ENCODE peak calls at places on chromosomes 13 and 19, in five cellular contexts. P, T, L, I and U are unnamed samples.

GRCh38 chr19:47002106-47002766 is 17.4 kb upstream of the NPAS1 start:
- DNase-seq in P (no peak), T (no peak), L (no peak), I (no peak), U (no peak)

GRCh38 chr13:95288899-95289500 is 12.3 kb downstream of the ABCC4 start:
- DNase-seq in P (no peak), T (no peak), L (peak; percentile 21), I (no peak), U (no peak)

GRCh38 chr19:16143399-16144215 is at the start of gene HSH2D:
- DNase-seq in P (no peak), T (no peak), L (peak; percentile 93), I (no peak), U (peak; percentile 78)

GRCh38 chr13:31046711-31047279 is 114.3 kb downstream of the TEX26 start:
- DNase-seq in P (peak; percentile 67), T (peak; percentile 68), L (no peak), I (peak; percentile 68), U (no peak)

GRCh38 chr19:16328824-16329482 is 4.3 kb downstream of the KLF2 start:
- DNase-seq in P (peak; percentile 77), T (no peak), L (peak; percentile 45), I (peak; percentile 49), U (no peak)

GRCh38 chr13:97834255-97834654 is 119.2 kb upstream of the IPO5 start:
- DNase-seq in P (no peak), T (no peak), L (no peak), I (no peak), U (no peak)

GRCh38 chr13:38866649-38867048 is 124.0 kb downstream of the STOML3 start:
- DNase-seq in P (no peak), T (peak; percentile 5), L (peak; percentile 11), I (no peak), U (peak; percentile 10)

GRCh38 chr19:18831524-18832330 is at the start of gene UPF1:
- DNase-seq in P (peak; percentile 93), T (peak; percentile 94), L (peak; percentile 94), I (peak; percentile 88), U (peak; percentile 61)

GRCh38 chr13:106859505-106859904 is 291.6 kb upstream of the ARGLU1 start:
- DNase-seq in P (no peak), T (no peak), L (no peak), I (no peak), U (peak; percentile 26)

GRCh38 chr19:3250675-3251074 is 26.2 kb downstream of the CELF5 start:
- DNase-seq in P (peak; percentile 17), T (peak; percentile 25), L (peak; percentile 37), I (no peak), U (no peak)

GRCh38 chr13:41546372-41547252 is 89.3 kb downstream of the RGCC start:
- DNase-seq in P (no peak), T (peak; percentile 36), L (peak; percentile 50), I (peak; percentile 89), U (no peak)

GRCh38 chr13:60397693-60398437 is 845 bp downstream of the TDRD3 start:
- DNase-seq in P (peak; percentile 78), T (peak; percentile 78), L (peak; percentile 84), I (peak; percentile 67), U (no peak)

GRCh38 chr13:60396783-60397692 is at the start of gene TDRD3:
- DNase-seq in P (peak; percentile 89), T (peak; percentile 89), L (peak; percentile 93), I (peak; percentile 82), U (peak; percentile 62)

GRCh38 chr13:60398438-60398891 is 1.4 kb downstream of the TDRD3 start:
- DNase-seq in P (no peak), T (no peak), L (peak; percentile 21), I (no peak), U (no peak)

GRCh38 chr13:60396008-60396782 is 825 bp upstream of the TDRD3 start:
- DNase-seq in P (peak; percentile 93), T (peak; percentile 94), L (peak; percentile 98), I (peak; percentile 87), U (peak; percentile 75)

GRCh38 chr13:60398949-60399589 is 2.0 kb downstream of the TDRD3 start:
- DNase-seq in P (peak; percentile 12), T (peak; percentile 17), L (peak; percentile 20), I (peak; percentile 43), U (no peak)
- H3K4me3 ChIP-seq in P (no peak overlapping the region), T (peak overlapping the region; percentile 68), L (peak overlapping the region; percentile 94), I (no peak overlapping the region), U (peak overlapping the region; percentile 71)

DNA sequence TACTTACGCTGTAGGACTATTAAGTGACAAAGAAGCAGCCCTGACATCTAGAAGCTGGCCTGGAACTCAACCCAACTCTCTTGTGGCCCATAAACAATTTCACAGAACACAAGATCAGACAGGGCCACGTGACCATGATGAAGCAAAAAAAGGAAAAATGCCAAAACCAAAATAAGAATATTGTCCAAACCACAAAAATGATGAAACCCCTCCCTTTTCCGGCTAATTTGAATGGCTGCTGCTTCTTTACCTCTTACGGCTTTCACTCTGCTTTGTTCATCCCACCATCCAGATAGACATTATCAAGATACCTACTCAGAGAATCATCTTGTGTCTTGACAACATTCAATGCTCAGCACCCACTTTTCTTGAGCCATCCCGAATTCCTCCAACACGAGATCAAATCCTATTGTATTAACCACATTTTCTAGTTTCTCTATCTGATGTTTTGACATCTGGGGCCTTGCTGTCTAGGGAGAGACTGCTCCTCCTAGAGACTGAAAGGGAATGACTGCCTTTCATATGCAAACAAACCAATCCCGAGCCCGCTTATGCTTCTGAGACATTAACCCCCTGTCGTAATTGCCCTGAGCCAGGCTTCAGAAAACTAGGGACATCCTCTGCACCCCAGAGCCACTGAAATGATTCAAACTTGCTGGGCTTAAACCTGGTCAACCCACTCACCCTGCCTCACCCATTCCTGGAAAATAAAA is 186.3 kb downstream of the TDRD3 start:
- DNase-seq in P (peak; percentile 78), T (peak; percentile 85), L (peak; percentile 93), I (peak; percentile 16), U (no peak)
- TF ChIP-seq CTCF in P (peak; percentile 39), T (peak; percentile 46), L (peak; percentile 23), I (no peak), U (no peak)

GRCh38 chr13:46178143-46178542 is 3.8 kb downstream of the LCP1 start:
- DNase-seq in P (no peak), T (peak; percentile 15), L (peak; percentile 87), I (no peak), U (no peak)

GRCh38 chr13:46179576-46180368 is 2.2 kb downstream of the LCP1 start:
- DNase-seq in P (no peak), T (no peak), L (peak; percentile 94), I (no peak), U (no peak)

GRCh38 chr13:46180393-46180792 is 1.6 kb downstream of the LCP1 start:
- DNase-seq in P (no peak), T (no peak), L (peak; percentile 56), I (no peak), U (no peak)

GRCh38 chr13:46176756-46177155 is 5.2 kb downstream of the LCP1 start:
- DNase-seq in P (no peak), T (no peak), L (peak; percentile 98), I (no peak), U (no peak)

DNA sequence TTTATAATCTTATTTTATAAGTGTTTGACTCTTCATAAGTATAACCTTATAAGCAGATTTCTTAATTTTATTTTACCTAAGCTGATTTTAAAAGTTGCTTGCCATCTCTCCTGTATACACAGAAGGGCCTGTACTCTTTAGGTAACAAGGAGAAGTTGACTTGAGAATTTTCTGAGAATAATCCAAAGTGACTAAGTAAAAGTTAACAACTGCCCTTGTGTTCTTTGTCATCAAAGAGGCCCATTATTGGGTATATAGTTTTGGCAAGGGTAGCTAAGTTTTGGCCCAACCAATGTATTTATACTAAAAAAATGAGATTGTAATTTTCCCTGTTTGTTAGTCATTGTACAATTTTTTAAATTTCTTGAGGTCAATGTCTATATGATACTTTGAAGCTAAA is 3.2 kb downstream of the LCP1 start:
- DNase-seq in P (no peak), T (no peak), L (peak; percentile 33), I (no peak), U (no peak)
- H3K4me3 ChIP-seq in P (no peak overlapping the region), T (no peak overlapping the region), L (peak overlapping the region; percentile 90), I (no peak overlapping the region), U (no peak overlapping the region)

GRCh38 chr13:24489721-24490120 is 22.9 kb downstream of the PARP4 start:
- DNase-seq in P (no peak), T (no peak), L (no peak), I (no peak), U (no peak)
- TF ChIP-seq CTCF in P (no peak), T (no peak), L (no peak), I (no peak), U (no peak)

GRCh38 chr13:85638815-85639393 is 160.3 kb downstream of the SLITRK6 start:
- DNase-seq in P (no peak), T (no peak), L (no peak), I (no peak), U (no peak)
- H3K4me3 ChIP-seq in P (no peak overlapping the region), T (no peak overlapping the region), L (no peak overlapping the region), I (no peak overlapping the region), U (no peak overlapping the region)

GRCh38 chr19:1590641-1591397 is 1.8 kb downstream of the MBD3 start:
- DNase-seq in P (peak; percentile 37), T (peak; percentile 31), L (peak; percentile 58), I (no peak), U (no peak)
- TF ChIP-seq CTCF in P (peak; percentile 58), T (peak; percentile 44), L (peak; percentile 18), I (peak; percentile 37), U (peak; percentile 38)

GRCh38 chr19:12244370-12244769 is 50.3 kb downstream of the ZNF44 start:
- DNase-seq in P (no peak), T (no peak), L (peak; percentile 15), I (no peak), U (no peak)

DNA sequence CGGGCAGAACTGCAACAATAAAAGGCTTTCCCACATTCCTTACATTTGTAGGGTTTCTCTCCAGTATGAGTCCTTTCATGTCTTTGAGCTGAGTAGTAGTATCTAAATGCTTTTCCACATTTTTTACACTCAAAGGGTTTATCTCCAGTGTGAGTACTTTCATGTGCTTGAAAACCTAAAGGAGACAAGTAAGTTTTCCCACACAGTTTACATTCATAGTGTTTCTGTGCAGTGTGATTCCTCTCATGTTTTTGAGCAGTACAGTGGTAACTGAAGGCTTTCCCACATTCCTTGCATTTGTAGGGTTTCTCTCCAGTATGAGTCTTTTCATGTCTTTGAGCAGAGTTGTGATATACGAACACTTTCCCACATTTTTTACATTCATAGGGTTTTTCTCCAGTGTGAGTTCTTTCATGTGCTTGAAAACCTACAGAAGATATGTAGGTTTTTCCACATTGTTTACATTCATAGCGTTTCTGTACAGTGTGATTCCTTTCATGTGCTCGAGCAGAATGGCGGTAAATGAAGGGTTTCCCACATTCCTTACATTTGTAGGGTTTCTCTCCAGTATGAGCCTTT is 47.0 kb downstream of the ZNF44 start:
- DNase-seq in P (no peak), T (no peak), L (no peak), I (no peak), U (no peak)
- H3K4me3 ChIP-seq in P (no peak overlapping the region), T (no peak overlapping the region), L (no peak overlapping the region), I (no peak overlapping the region), U (no peak overlapping the region)

DNA sequence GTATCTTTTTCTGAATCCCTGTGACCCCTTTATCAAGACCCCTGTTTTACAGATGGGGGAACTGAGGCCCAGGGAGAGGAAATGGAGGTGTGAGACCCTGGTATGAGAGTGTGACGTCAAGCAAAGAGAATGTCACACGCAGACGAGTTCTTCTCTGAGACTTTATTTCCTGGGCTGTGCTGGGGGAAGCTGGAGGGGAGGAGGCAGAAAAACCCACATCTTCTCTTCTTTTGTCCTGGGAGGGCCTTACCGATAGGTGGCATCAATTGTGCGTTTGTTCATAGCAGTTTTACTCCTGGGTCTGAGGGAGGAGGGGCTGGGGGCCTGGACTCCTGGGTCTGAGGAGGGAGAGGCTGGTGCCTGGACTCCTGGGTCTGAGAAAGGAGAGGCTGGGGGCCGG is 4.9 kb upstream of the KLK15 start:
- DNase-seq in P (no peak), T (peak; percentile 7), L (peak; percentile 41), I (no peak), U (no peak)
- TF ChIP-seq CTCF in P (no peak), T (peak; percentile 20), L (peak; percentile 43), I (peak; percentile 17), U (peak; percentile 66)